ENCODE peak calls at places on chromosomes 5 and 9, in seven cellular contexts. C, U, W, B, G, E and H are unnamed samples.

GRCh38 chr5:131810510-131811249 is 13.9 kb upstream of the FNIP1 start:
- DNase-seq in C (no peak), U (no peak), W (no peak), B (peak; percentile 52), G (no peak), E (no peak), H (no peak)

GRCh38 chr5:82952326-82952725 is 124.9 kb downstream of the TMEM167A start:
- DNase-seq in C (no peak), U (no peak), W (no peak), B (no peak), G (no peak), E (peak; percentile 52), H (no peak)

GRCh38 chr5:179870403-179870903 is 11.8 kb upstream of the MRNIP start:
- DNase-seq in C (peak; percentile 80), U (no peak), W (peak; percentile 41), B (no peak), G (no peak), E (no peak), H (peak; percentile 15)

GRCh38 chr5:90675222-90675621 is 116.6 kb downstream of the ADGRV1 start:
- DNase-seq in C (no peak), U (no peak), W (no peak), B (no peak), G (no peak), E (no peak), H (no peak)

GRCh38 chr9:10371824-10372223 is 241.0 kb downstream of the PTPRD start:
- DNase-seq in C (no peak), U (no peak), W (no peak), B (no peak), G (no peak), E (no peak), H (no peak)

GRCh38 chr5:179803651-179804598 is 2.7 kb downstream of the MGAT4B start:
- DNase-seq in C (peak; percentile 53), U (no peak), W (no peak), B (no peak), G (no peak), E (no peak), H (no peak)

GRCh38 chr9:114034663-114035062 is 43.4 kb downstream of the AMBP start:
- DNase-seq in C (peak; percentile 46), U (no peak), W (no peak), B (peak; percentile 17), G (no peak), E (no peak), H (no peak)

GRCh38 chr5:111158105-111158744 is 66.0 kb upstream of the CAMK4 start:
- DNase-seq in C (no peak), U (peak; percentile 59), W (peak; percentile 99), B (peak; percentile 55), G (peak; percentile 53), E (peak; percentile 26), H (peak; percentile 70)

GRCh38 chr5:13831236-13831810 is 113.2 kb downstream of the DNAH5 start:
- DNase-seq in C (no peak), U (no peak), W (no peak), B (no peak), G (peak; percentile 29), E (peak; percentile 9), H (no peak)

GRCh38 chr9:2150338-2150737 is 135.2 kb downstream of the SMARCA2 start:
- DNase-seq in C (no peak), U (no peak), W (no peak), B (no peak), G (no peak), E (no peak), H (no peak)

GRCh38 chr5:36777105-36777757 is 99.3 kb upstream of the NIPBL start:
- DNase-seq in C (no peak), U (no peak), W (peak; percentile 17), B (no peak), G (peak; percentile 8), E (no peak), H (no peak)

GRCh38 chr9:114588150-114588663 is 638 bp downstream of the ATP6V1G1 start:
- DNase-seq in C (peak; percentile 57), U (no peak), W (peak; percentile 27), B (no peak), G (no peak), E (no peak), H (no peak)

GRCh38 chr5:179265529-179266290 is 79.6 kb downstream of the ADAMTS2 start:
- DNase-seq in C (peak; percentile 98), U (peak; percentile 98), W (peak; percentile 87), B (no peak), G (peak; percentile 96), E (peak; percentile 72), H (peak; percentile 72)

GRCh38 chr9:128244443-128245226 is 31.2 kb downstream of the GOLGA2 start:
- DNase-seq in C (peak; percentile 92), U (peak; percentile 91), W (peak; percentile 81), B (no peak), G (peak; percentile 83), E (no peak), H (peak; percentile 87)

GRCh38 chr5:17882760-17883488 is 248.7 kb downstream of the TAF11L14 start:
- DNase-seq in C (no peak), U (no peak), W (no peak), B (no peak), G (no peak), E (no peak), H (no peak)

GRCh38 chr9:103839197-103839596 is 254.9 kb upstream of the SMC2 start:
- DNase-seq in C (no peak), U (no peak), W (no peak), B (no peak), G (no peak), E (no peak), H (no peak)

DNA sequence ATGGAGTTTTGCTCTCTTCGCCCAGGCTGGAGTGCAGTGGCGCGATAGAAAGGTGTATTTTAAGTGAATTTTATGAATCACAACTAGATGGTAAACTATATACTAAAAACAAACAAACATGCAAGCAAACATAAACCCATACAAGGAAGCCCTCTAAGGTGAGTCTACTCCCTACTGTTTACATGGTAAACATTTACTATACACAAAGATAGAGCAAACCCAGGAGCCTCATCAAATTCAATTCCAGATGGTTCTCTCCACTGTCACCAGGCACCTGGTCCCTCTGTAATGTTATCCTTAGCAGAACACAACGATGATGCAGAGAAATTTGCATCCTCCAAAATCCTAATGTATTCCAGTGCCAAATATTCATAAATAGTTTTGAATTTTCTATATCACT is 17.9 kb downstream of the ANKH start:
- DNase-seq in C (no peak), U (no peak), W (no peak), B (no peak), G (no peak), E (no peak), H (no peak)
- TF ChIP-seq CTCF in C (no peak), U (no peak), W (no peak), B (no peak), G (no peak), E (no peak), H (no peak)

GRCh38 chr5:133260715-133261114 is 208.9 kb downstream of the HSPA4 start:
- DNase-seq in C (no peak), U (no peak), W (no peak), B (no peak), G (no peak), E (no peak), H (no peak)
- TF ChIP-seq CTCF in C (peak; percentile 30), U (no peak), W (no peak), B (no peak), G (peak; percentile 42), E (no peak), H (no peak)

GRCh38 chr9:4640027-4640426 is 22.1 kb upstream of the PLPP6 start:
- DNase-seq in C (no peak), U (no peak), W (no peak), B (no peak), G (no peak), E (no peak), H (no peak)
- TF ChIP-seq CTCF in C (peak; percentile 62), U (peak; percentile 53), W (peak; percentile 22), B (peak; percentile 45), G (peak; percentile 42), E (peak; percentile 49), H (peak; percentile 24)

GRCh38 chr9:136751814-136752213 is 3.5 kb upstream of the LCN6 start:
- DNase-seq in C (no peak), U (no peak), W (no peak), B (no peak), G (no peak), E (no peak), H (no peak)

GRCh38 chr9:136754626-136755284 is 3.3 kb downstream of the LCN8 start:
- DNase-seq in C (no peak), U (no peak), W (no peak), B (no peak), G (no peak), E (no peak), H (no peak)

GRCh38 chr9:136756134-136756438 is 2.0 kb downstream of the LCN8 start:
- DNase-seq in C (no peak), U (no peak), W (no peak), B (no peak), G (no peak), E (no peak), H (no peak)

GRCh38 chr9:136753371-136754058 is 4.5 kb downstream of the LCN8 start:
- DNase-seq in C (no peak), U (no peak), W (no peak), B (no peak), G (no peak), E (no peak), H (no peak)

DNA sequence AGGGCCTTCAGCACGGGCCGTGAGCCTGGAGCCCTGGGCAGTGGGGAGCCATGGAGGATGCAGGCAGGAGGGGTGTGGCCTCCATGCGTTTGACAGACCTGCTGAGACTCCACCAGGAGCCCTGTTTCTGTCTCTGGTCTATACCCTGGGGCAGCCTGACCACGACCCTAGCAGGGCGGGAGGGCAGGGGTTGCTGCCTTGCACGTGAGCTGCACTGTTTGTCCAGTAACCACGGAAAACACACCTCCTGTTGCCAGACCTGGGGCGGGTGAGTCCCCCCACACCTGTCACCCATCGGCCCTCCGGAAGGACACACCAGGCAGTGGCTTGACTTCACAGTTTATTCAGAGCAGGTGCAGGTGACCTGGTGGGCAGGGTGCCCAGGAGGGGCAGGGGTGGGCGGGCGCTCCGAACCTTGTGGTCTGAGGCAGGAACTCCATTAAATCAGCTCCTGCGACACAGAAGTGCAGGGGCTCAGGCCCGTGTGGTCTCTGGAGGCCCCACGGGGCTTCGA is 3.9 kb downstream of the LCN8 start:
- DNase-seq in C (no peak), U (no peak), W (no peak), B (no peak), G (no peak), E (no peak), H (no peak)
- TF ChIP-seq CTCF in C (no peak), U (no peak), W (no peak), B (no peak), G (no peak), E (no peak), H (no peak)

GRCh38 chr5:130077007-130077406 is 172.7 kb downstream of the CHSY3 start:
- DNase-seq in C (no peak), U (no peak), W (no peak), B (no peak), G (no peak), E (no peak), H (no peak)
- TF ChIP-seq CTCF in C (no peak), U (peak; percentile 14), W (no peak), B (no peak), G (peak; percentile 15), E (no peak), H (no peak)

DNA sequence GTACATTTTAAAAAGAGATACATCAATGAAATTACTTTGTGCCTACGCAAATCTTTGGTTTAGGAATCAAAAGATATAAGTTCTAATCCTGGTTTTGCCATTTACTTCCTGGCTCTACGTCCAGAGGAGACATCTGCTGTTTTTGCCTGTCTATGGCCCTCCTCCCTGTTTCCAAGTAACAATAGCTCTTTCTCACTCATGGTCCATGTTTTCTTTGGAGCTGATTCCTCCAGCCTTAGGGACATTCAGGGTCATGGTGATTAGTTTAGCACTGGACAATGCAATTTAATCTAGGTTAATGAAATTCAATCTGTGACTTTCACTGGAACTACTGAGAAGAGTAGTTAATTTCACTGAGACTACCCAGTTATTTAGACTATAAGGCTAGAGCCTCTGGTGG is 170.6 kb downstream of the SEMA6A start:
- DNase-seq in C (no peak), U (no peak), W (no peak), B (no peak), G (no peak), E (no peak), H (no peak)
- TF ChIP-seq CTCF in C (no peak), U (no peak), W (no peak), B (no peak), G (no peak), E (no peak), H (no peak)